ENCODE peak calls at places on chromosomes 5 and 9, in seven cellular contexts. Z is transverse colon, B is sigmoid colon, Y is NB4, I is esophagus squamous epithelium, K is GM12892, D is ovary. O is an unnamed sample.

GRCh38 chr5:79973511-79973910 is 17.6 kb downstream of the MTX3 start:
- DNase-seq in D (no peak), Z (no peak), K (no peak), I (no peak), B (no peak), Y (no peak), O (no peak)

GRCh38 chr5:132424167-132424935 is 54.8 kb downstream of the SLC22A5 start:
- DNase-seq in Z (no peak), I (no peak), K (no peak), B (peak), D (no peak), Y (no peak), O (no peak)

GRCh38 chr9:19464764-19465570 is 56.2 kb downstream of the ACER2 start:
- DNase-seq in I (peak), B (peak), Y (peak), D (peak), Z (peak), K (peak), O (peak)

GRCh38 chr5:38607396-38607795 is 51.0 kb upstream of the LIFR start:
- DNase-seq in Y (peak), B (no peak), D (no peak), Z (no peak), I (no peak), K (no peak), O (no peak)

GRCh38 chr9:127853312-127854168 is 918 bp downstream of the ENG start:
- DNase-seq in K (no peak), B (no peak), Z (no peak), D (no peak), I (no peak), Y (no peak), O (no peak)

GRCh38 chr5:53343187-53343586 is 137.2 kb upstream of the FST start:
- DNase-seq in Z (no peak), D (no peak), B (no peak), Y (no peak), K (no peak), I (no peak), O (peak)

GRCh38 chr9:127778280-127779135 is at the start of gene SH2D3C:
- DNase-seq in I (no peak), Y (peak), Z (peak), B (no peak), D (no peak), K (no peak), O (no peak)

GRCh38 chr5:77560677-77561263 is 68.7 kb upstream of the WDR41 start:
- DNase-seq in D (no peak), B (no peak), I (no peak), K (no peak), Y (peak), Z (no peak), O (peak)

GRCh38 chr5:143695244-143695885 is 116.6 kb upstream of the HMHB1 start:
- DNase-seq in K (no peak), Z (no peak), Y (no peak), D (no peak), B (no peak), I (no peak), O (no peak)

GRCh38 chr5:116237917-116238502 is 153.2 kb downstream of the COMMD10 start:
- DNase-seq in Y (peak), K (no peak), Z (no peak), B (no peak), D (no peak), I (no peak), O (no peak)

GRCh38 chr9:97176206-97176605 is 131.3 kb upstream of the CCDC180 start:
- DNase-seq in K (no peak), D (no peak), I (no peak), B (no peak), Y (no peak), Z (no peak), O (no peak)

GRCh38 chr9:128067898-128068655 is at the start of gene SLC25A25:
- DNase-seq in Z (peak), B (peak), I (peak), Y (peak), D (peak), K (peak), O (peak)

GRCh38 chr5:40669606-40670005 is 10.1 kb upstream of the PTGER4 start:
- DNase-seq in Y (peak), D (no peak), B (no peak), Z (no peak), I (no peak), K (no peak), O (no peak)

GRCh38 chr5:96067902-96068614 is 106.4 kb upstream of the ELL2 start:
- DNase-seq in Y (peak), K (no peak), B (no peak), Z (no peak), D (no peak), I (no peak), O (peak)

GRCh38 chr5:136007271-136007670 is 21.5 kb upstream of the TGFBI start:
- DNase-seq in Y (no peak), D (no peak), B (no peak), Z (no peak), K (no peak), I (no peak), O (no peak)

DNA sequence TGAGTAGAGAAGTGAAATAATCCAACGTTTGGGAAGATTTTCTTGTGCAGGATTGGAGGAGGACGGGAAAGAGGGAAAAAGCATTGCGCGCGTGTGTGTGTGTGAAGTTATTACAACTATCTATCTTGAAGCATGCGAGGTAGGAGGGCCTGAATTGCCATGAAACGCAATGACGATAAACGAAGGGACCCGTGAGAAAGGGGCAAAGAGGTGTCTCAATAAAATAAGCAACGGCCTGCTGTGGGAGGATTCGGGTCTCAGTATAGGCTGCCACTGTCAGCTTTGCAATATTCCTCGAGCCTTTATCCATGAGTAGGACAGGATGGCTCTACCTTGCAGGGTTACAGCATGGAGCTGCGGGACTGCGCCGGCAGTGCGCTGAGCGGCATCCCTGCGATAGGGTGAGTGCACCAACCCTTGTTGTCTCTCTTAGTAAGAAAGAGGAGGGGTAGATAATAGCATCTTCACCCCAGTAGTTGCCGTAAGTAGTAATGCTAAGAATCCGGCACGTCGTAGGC is 631 bp upstream of the RCL1 start:
- DNase-seq in K (no peak), B (no peak), D (no peak), Y (no peak), Z (peak), I (no peak), O (no peak)
- TF ChIP-seq POLR2A in K (no peak), B (no peak), D (no peak), Y (no peak), Z (no peak), I (no peak), O (no peak)

DNA sequence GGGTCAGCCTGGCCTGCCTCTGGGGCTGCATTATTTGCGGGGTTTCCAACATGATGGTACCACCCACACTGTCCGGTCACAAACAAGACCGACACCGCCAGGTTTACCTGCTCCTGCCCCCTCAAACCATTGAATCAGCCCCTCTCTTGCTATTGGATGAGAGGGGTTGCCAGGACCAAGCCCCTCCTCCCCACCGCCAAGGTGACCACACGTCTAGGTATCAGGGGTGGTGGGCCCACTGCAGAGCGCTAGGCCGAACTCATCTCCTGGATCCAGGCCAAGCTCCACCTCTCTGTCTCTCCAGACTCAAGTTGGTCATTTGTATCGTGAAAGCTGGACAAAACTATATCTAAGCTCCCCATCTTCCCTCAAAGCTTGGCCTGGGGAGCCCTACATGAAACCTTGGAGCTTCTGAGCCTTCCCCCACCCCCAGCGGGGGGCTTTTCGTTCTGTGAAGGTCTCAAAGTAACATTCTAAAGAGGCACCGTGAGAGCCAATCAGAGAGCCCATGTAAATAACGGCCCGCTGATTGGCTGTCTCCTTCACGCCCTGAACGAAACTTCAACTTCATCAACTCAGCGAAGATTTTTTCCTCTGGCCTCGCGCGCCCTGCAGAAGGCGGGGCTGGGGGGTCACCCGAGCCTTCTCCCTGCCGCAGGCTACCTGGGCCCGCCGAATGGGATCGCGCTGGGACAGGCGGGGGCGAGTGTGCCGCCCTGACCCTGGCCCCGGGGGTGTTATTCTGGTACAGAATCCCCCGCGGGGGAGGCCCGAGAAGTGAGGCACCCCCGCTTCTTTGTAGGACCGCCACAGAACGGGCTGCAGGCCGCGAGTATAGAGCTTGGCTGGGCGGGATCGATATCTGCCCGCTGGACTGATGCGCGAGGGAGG is 49.6 kb upstream of the PSD2 start:
- DNase-seq in D (peak), Y (peak), B (peak), K (no peak), Z (peak), I (no peak), O (no peak)
- TF ChIP-seq POLR2A in D (no peak), Y (no peak), B (no peak), K (no peak), Z (no peak), I (no peak), O (no peak)

GRCh38 chr5:3449481-3449880 is 146.2 kb upstream of the IRX1 start:
- DNase-seq in I (no peak), K (no peak), D (no peak), Z (no peak), B (no peak), Y (no peak), O (no peak)
- TF ChIP-seq POLR2A in I (no peak), K (no peak), D (no peak), Z (no peak), B (no peak), Y (no peak), O (no peak)

GRCh38 chr5:147510885-147511284 is 1.0 kb upstream of the DPYSL3 start:
- DNase-seq in I (no peak), B (no peak), Y (no peak), K (no peak), D (no peak), Z (no peak), O (no peak)

GRCh38 chr5:147509041-147509709 is 693 bp downstream of the DPYSL3 start:
- DNase-seq in K (no peak), I (no peak), Y (no peak), B (peak), D (peak), Z (peak), O (peak)

GRCh38 chr5:147508711-147509040 is 1.2 kb downstream of the DPYSL3 start:
- DNase-seq in D (no peak), B (no peak), Y (no peak), Z (no peak), K (no peak), I (no peak), O (no peak)

GRCh38 chr5:147507480-147508126 is 2.3 kb downstream of the DPYSL3 start:
- DNase-seq in B (peak), Y (no peak), I (no peak), Z (peak), K (no peak), D (no peak), O (no peak)

GRCh38 chr5:147509710-147510651 is at the start of gene DPYSL3:
- DNase-seq in Z (peak), I (no peak), D (peak), Y (no peak), B (peak), K (no peak), O (peak)
- TF ChIP-seq POLR2A in Z (peak), I (peak), D (peak), Y (no peak), B (peak), K (no peak), O (peak)

DNA sequence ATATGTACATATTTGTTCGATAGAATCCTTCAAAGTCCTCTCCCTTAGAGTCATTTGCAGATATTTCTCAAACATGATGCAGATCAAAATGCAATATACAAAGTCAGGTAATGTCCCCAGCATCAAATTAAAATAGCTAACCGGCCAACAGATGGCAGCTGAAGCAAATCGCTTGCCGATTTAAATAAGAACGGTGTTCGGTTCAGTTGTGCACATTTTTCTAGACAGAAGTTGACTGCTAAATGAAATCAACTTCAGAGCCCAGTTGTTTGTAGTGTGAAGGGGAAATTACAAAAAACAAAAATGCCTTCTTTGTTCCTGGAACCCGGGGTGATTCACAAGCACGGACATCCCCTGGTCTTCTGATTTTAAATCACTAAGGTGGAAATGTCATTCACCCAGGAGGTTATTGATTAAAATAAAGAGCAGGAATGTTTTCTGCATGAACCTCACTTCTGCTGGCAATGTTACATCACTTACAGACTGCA is 219.2 kb downstream of the EBF1 start:
- DNase-seq in B (no peak), I (no peak), K (no peak), D (no peak), Y (no peak), Z (no peak), O (no peak)
- TF ChIP-seq POLR2A in B (no peak), I (no peak), K (peak), D (no peak), Y (no peak), Z (no peak), O (no peak)

GRCh38 chr9:70412678-70413426 is 1.6 kb downstream of the KLF9 start:
- DNase-seq in D (peak), K (peak), Z (peak), B (peak), I (peak), Y (peak), O (peak)
- TF ChIP-seq POLR2A in D (no peak), K (no peak), Z (peak), B (peak), I (no peak), Y (no peak), O (no peak)

GRCh38 chr9:101437806-101438232 is 2.2 kb upstream of the ALDOB start:
- DNase-seq in B (peak), Z (peak), Y (no peak), D (peak), K (no peak), I (no peak), O (no peak)
- TF ChIP-seq POLR2A in B (no peak), Z (no peak), Y (no peak), D (no peak), K (no peak), I (no peak), O (no peak)

O was measured in H54.